ENCODE peak calls at places on chromosomes 12 and 14, in ten cellular contexts. R is GM10248; C is occipital lobe; P is H9; W is HTR-8/SVneo; M is mesenchymal stem cell; N is NCI-H460; A is CD4-positive, CD25-positive, alpha-beta regulatory T cell; D is fibroblast of the aortic adventitia; Y is cardiac muscle cell. E is an unnamed sample.

GRCh38 chr14:58977366-58977765 is 211.1 kb upstream of the DAAM1 start:
- DNase-seq in R (no peak), C (no peak), P (no peak), W (no peak), M (peak; percentile 71), N (no peak), A (no peak), D (no peak), Y (no peak), E (no peak)

GRCh38 chr12:93572712-93573551 is 457 bp downstream of the SOCS2 start:
- DNase-seq in R (peak; percentile 29), C (peak; percentile 16), P (peak; percentile 64), W (no peak), M (peak; percentile 51), N (no peak), A (no peak), D (peak; percentile 22), Y (peak; percentile 74), E (no peak)

GRCh38 chr12:102873077-102873476 is 44.0 kb downstream of the PAH start:
- DNase-seq in R (no peak), C (no peak), P (no peak), W (no peak), M (no peak), N (no peak), A (no peak), D (no peak), Y (no peak), E (no peak)

GRCh38 chr14:105503918-105504692 is 13.1 kb downstream of the TEDC1 start:
- DNase-seq in R (no peak), C (no peak), P (no peak), W (no peak), M (no peak), N (no peak), A (no peak), D (no peak), Y (no peak), E (no peak)

GRCh38 chr14:51692646-51693045 is 40.9 kb downstream of the FRMD6 start:
- DNase-seq in R (no peak), C (no peak), P (no peak), W (no peak), M (no peak), N (no peak), A (no peak), D (no peak), Y (no peak), E (no peak)

GRCh38 chr12:60872850-60873713 is 1277.3 kb downstream of the SLC16A7 start:
- DNase-seq in R (no peak), C (no peak), P (peak; percentile 41), W (no peak), M (peak; percentile 18), N (no peak), A (no peak), D (no peak), Y (no peak), E (peak; percentile 7)

GRCh38 chr14:103546651-103547454 is 15.6 kb downstream of the BAG5 start:
- DNase-seq in R (peak; percentile 91), C (peak; percentile 55), P (peak; percentile 87), W (peak; percentile 81), M (peak; percentile 46), N (peak; percentile 51), A (peak; percentile 68), D (peak; percentile 52), Y (peak; percentile 69), E (peak; percentile 75)

GRCh38 chr12:66697404-66697803 is 18.5 kb upstream of the GRIP1 start:
- DNase-seq in R (no peak), C (no peak), P (no peak), W (no peak), M (no peak), N (no peak), A (no peak), D (no peak), Y (no peak), E (no peak)

GRCh38 chr14:76891436-76891835 is 65.2 kb downstream of the LRRC74A start:
- DNase-seq in R (no peak), C (no peak), P (no peak), W (no peak), M (no peak), N (no peak), A (no peak), D (no peak), Y (no peak), E (no peak)

GRCh38 chr14:54577977-54578376 is 11.0 kb downstream of the SAMD4A start:
- DNase-seq in R (no peak), C (no peak), P (no peak), W (no peak), M (peak; percentile 54), N (no peak), A (no peak), D (peak; percentile 37), Y (no peak), E (peak; percentile 59)

GRCh38 chr12:79378496-79378895 is 312.3 kb downstream of the PAWR start:
- DNase-seq in R (no peak), C (no peak), P (no peak), W (no peak), M (no peak), N (no peak), A (no peak), D (no peak), Y (no peak), E (no peak)

GRCh38 chr14:23436327-23437141 is 1.1 kb upstream of the MYH7 start:
- DNase-seq in R (no peak), C (peak; percentile 29), P (no peak), W (no peak), M (no peak), N (no peak), A (no peak), D (no peak), Y (peak; percentile 15), E (no peak)

GRCh38 chr12:48716168-48716492 is 377 bp downstream of the CCNT1 start:
- DNase-seq in R (no peak), C (no peak), P (no peak), W (no peak), M (no peak), N (no peak), A (no peak), D (no peak), Y (no peak), E (no peak)

GRCh38 chr14:100147181-100147631 is 12.2 kb downstream of the DEGS2 start:
- DNase-seq in R (peak; percentile 47), C (no peak), P (no peak), W (no peak), M (no peak), N (no peak), A (peak; percentile 40), D (no peak), Y (no peak), E (peak; percentile 40)

GRCh38 chr12:40907115-40907521 is 214.9 kb downstream of the CNTN1 start:
- DNase-seq in R (peak; percentile 19), C (no peak), P (no peak), W (no peak), M (peak; percentile 1), N (peak; percentile 2), A (no peak), D (no peak), Y (no peak), E (no peak)